ENCODE peak calls at places on chromosomes 2 and 18, in five cellular contexts. R, G, X, Q and S are unnamed samples.

GRCh38 chr18:74115046-74115445 is 32.6 kb downstream of the FBXO15 start:
- DNase-seq in R (no peak), X (no peak), G (no peak), Q (peak), S (no peak)

GRCh38 chr2:11123856-11124759 is 31.2 kb upstream of the SLC66A3 start:
- DNase-seq in Q (peak), X (peak), R (no peak), G (peak), S (no peak)

GRCh38 chr18:48826806-48827205 is 124.0 kb downstream of the SMAD7 start:
- DNase-seq in Q (no peak), X (peak), G (no peak), R (peak), S (peak)

GRCh38 chr2:128236491-128237035 is 82.1 kb downstream of the HS6ST1 start:
- DNase-seq in G (no peak), Q (peak), R (no peak), X (no peak), S (no peak)

GRCh38 chr2:46402874-46403273 is 76.5 kb upstream of the TMEM247 start:
- DNase-seq in X (no peak), R (no peak), Q (no peak), G (no peak), S (no peak)

GRCh38 chr18:67515987-67516431 is 511 bp downstream of the DSEL start:
- DNase-seq in G (peak), R (peak), X (peak), Q (peak), S (peak)

GRCh38 chr18:61892683-61893303 is at the start of gene RNF152:
- DNase-seq in G (peak), X (peak), R (peak), Q (no peak), S (no peak)

GRCh38 chr2:237359894-237360780 is 53.8 kb downstream of the COL6A3 start:
- DNase-seq in X (no peak), Q (no peak), R (no peak), G (peak), S (no peak)

GRCh38 chr2:241218131-241219029 is 29.9 kb downstream of the ANO7 start:
- DNase-seq in Q (peak), R (peak), G (peak), X (no peak), S (peak)

GRCh38 chr2:10889741-10890215 is 22.0 kb upstream of the KCNF1 start:
- DNase-seq in R (no peak), Q (no peak), X (no peak), G (no peak), S (no peak)

GRCh38 chr2:224723606-224724217 is 7.5 kb upstream of the CCDC195 start:
- DNase-seq in G (no peak), R (no peak), X (no peak), Q (no peak), S (no peak)

GRCh38 chr18:44729631-44730101 is 49.0 kb downstream of the SETBP1 start:
- DNase-seq in X (no peak), R (no peak), Q (peak), G (no peak), S (peak)

GRCh38 chr2:105261061-105261460 is 19.5 kb downstream of the GPR45 start:
- DNase-seq in G (no peak), X (no peak), Q (peak), R (no peak), S (no peak)

GRCh38 chr2:238339395-238339780 is 19.1 kb downstream of the TRAF3IP1 start:
- DNase-seq in R (no peak), G (no peak), Q (no peak), X (no peak), S (no peak)

GRCh38 chr2:45890094-45890646 is 238.7 kb downstream of the PRKCE start:
- DNase-seq in G (no peak), Q (no peak), X (no peak), R (no peak), S (no peak)

GRCh38 chr2:12715878-12716249 is 872 bp upstream of the TRIB2 start:
- DNase-seq in X (peak), G (peak), Q (no peak), R (peak), S (peak)

GRCh38 chr2:241081643-241082337 is 20.3 kb downstream of the MTERF4 start:
- DNase-seq in G (no peak), Q (no peak), R (no peak), X (no peak), S (no peak)

GRCh38 chr2:124323321-124323720 is 298.2 kb downstream of the CNTNAP5 start:
- DNase-seq in Q (no peak), R (no peak), G (no peak), X (no peak), S (no peak)

GRCh38 chr2:183059561-183059960 is 19.0 kb upstream of the DUSP19 start:
- DNase-seq in R (no peak), Q (peak), G (no peak), X (no peak), S (no peak)

GRCh38 chr2:152171733-152172132 is 3.8 kb downstream of the STAM2 start:
- DNase-seq in R (no peak), X (no peak), Q (no peak), G (no peak), S (no peak)

GRCh38 chr2:100202567-100202966 is 60.2 kb upstream of the AFF3 start:
- DNase-seq in X (no peak), Q (no peak), R (no peak), G (no peak), S (no peak)

GRCh38 chr18:75408554-75409506 is 18.7 kb downstream of the SMIM21 start:
- DNase-seq in R (no peak), Q (peak), X (no peak), G (no peak), S (no peak)

GRCh38 chr2:142175917-142176316 is 45.1 kb upstream of the LRP1B start:
- DNase-seq in X (no peak), Q (no peak), G (no peak), R (no peak), S (no peak)

GRCh38 chr2:239184968-239185903 is 215.6 kb downstream of the HDAC4 start:
- DNase-seq in G (no peak), Q (no peak), R (no peak), X (no peak), S (peak)

GRCh38 chr2:131006561-131006960 is 86.7 kb downstream of the FAM168B start:
- DNase-seq in G (no peak), Q (no peak), X (no peak), R (no peak), S (no peak)

GRCh38 chr2:64212801-64213321 is 68.6 kb upstream of the PELI1 start:
- DNase-seq in X (no peak), Q (no peak), G (no peak), R (no peak), S (no peak)

GRCh38 chr2:62465741-62466500 is 40.1 kb downstream of the TMEM17 start:
- DNase-seq in Q (no peak), R (no peak), X (no peak), G (peak), S (no peak)

GRCh38 chr2:37361416-37361815 is 17.0 kb downstream of the QPCT start:
- DNase-seq in Q (no peak), G (no peak), X (no peak), R (no peak), S (no peak)

GRCh38 chr2:45014016-45014702 is 4.9 kb upstream of the SIX2 start:
- DNase-seq in G (peak), R (peak), X (no peak), Q (peak), S (no peak)

GRCh38 chr2:43157506-43158232 is 68.7 kb downstream of the ZFP36L2 start:
- DNase-seq in Q (peak), R (no peak), G (no peak), X (peak), S (no peak)

GRCh38 chr2:136932700-136933099 is 167.4 kb downstream of the THSD7B start:
- DNase-seq in Q (no peak), R (no peak), G (peak), X (no peak), S (no peak)
- TF ChIP-seq CTCF in Q (peak), R (no peak), G (peak), X (peak), S (no peak)

GRCh38 chr18:25921677-25922421 is 168.6 kb downstream of the SS18 start:
- DNase-seq in G (peak), R (no peak), Q (no peak), X (no peak), S (no peak)
- TF ChIP-seq CTCF in G (peak), R (peak), Q (peak), X (peak), S (peak)

GRCh38 chr2:9138507-9139085 is 68.0 kb upstream of the ASAP2 start:
- DNase-seq in G (peak), Q (no peak), X (no peak), R (no peak), S (no peak)
- TF ChIP-seq CTCF in G (peak), Q (no peak), X (peak), R (no peak), S (no peak)

DNA sequence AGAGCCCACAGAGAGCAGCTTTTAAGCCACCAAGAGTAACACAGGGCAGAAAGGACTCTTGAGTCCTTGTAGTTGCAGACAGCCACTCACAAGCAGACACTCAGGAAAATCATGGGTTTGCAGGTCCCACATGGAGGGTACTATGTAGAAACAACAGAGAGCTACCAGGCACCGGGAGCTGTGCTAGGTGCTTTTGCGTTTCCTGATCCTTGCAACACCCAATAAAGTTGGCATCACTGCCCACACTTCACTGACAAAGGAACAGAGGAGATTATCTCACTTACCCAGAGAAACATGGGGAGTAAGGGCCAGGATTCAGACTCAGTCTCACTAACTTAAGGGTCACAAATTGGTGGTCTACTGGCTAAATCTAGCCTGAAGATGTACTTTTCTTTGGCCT is 32.5 kb upstream of the BZW1 start:
- DNase-seq in X (no peak), Q (no peak), G (no peak), R (no peak), S (no peak)
- TF ChIP-seq CTCF in X (no peak), Q (no peak), G (no peak), R (no peak), S (no peak)

GRCh38 chr18:27298215-27298804 is 113.2 kb upstream of the CHST9 start:
- DNase-seq in Q (no peak), X (no peak), G (peak), R (no peak), S (no peak)
- TF ChIP-seq CTCF in Q (no peak), X (peak), G (peak), R (peak), S (no peak)

GRCh38 chr2:15189236-15189635 is 371.9 kb downstream of the NBAS start:
- DNase-seq in R (no peak), G (peak), Q (no peak), X (no peak), S (no peak)
- TF ChIP-seq CTCF in R (no peak), G (peak), Q (no peak), X (no peak), S (no peak)

GRCh38 chr18:58496937-58497336 is 132.0 kb downstream of the ALPK2 start:
- DNase-seq in R (no peak), Q (no peak), G (peak), X (no peak), S (no peak)
- TF ChIP-seq CTCF in R (no peak), Q (peak), G (peak), X (peak), S (no peak)

GRCh38 chr18:56789004-56789888 is 138.1 kb downstream of the WDR7 start:
- DNase-seq in G (peak), R (peak), Q (no peak), X (no peak), S (no peak)
- TF ChIP-seq CTCF in G (peak), R (peak), Q (peak), X (peak), S (peak)

GRCh38 chr2:38590053-38590452 is 12.7 kb downstream of the HNRNPLL start:
- DNase-seq in G (no peak), Q (no peak), X (no peak), R (no peak), S (no peak)
- TF ChIP-seq CTCF in G (peak), Q (peak), X (no peak), R (no peak), S (no peak)

GRCh38 chr2:168494190-168494711 is 38.2 kb downstream of the CERS6 start:
- DNase-seq in R (no peak), G (peak), X (no peak), Q (no peak), S (no peak)
- TF ChIP-seq CTCF in R (no peak), G (peak), X (no peak), Q (no peak), S (no peak)